ENCODE peak calls at places on chromosomes 16 and 17, in ten cellular contexts. W is cardiac fibroblast; E is pancreas; H is fibroblast of lung; R is progenitor cell of endocrine pancreas; V is GM12864; K is AG04450; P is GM20000; B is CD4-positive, alpha-beta T cell; U is lower leg skin. G is an unnamed sample.

GRCh38 chr16:57513371-57514102 is 22.8 kb downstream of the CCDC102A start:
- DNase-seq in W (no peak), E (no peak), H (no peak), R (no peak), V (no peak), K (no peak), P (no peak), B (no peak), U (no peak), G (peak)

GRCh38 chr16:4474192-4474961 is at the start of gene NMRAL1:
- DNase-seq in W (peak), E (peak), H (peak), R (peak), V (peak), K (no peak), P (peak), B (peak), U (peak), G (peak)

GRCh38 chr16:2860826-2861567 is 3.0 kb upstream of the PRSS22 start:
- DNase-seq in W (peak), E (no peak), H (no peak), R (no peak), V (no peak), K (no peak), P (no peak), B (no peak), U (no peak), G (no peak)

GRCh38 chr17:29049541-29050150 is 6.7 kb downstream of the PIPOX start:
- DNase-seq in W (no peak), E (no peak), H (no peak), R (no peak), V (no peak), K (no peak), P (no peak), B (no peak), U (no peak), G (no peak)

GRCh38 chr17:57035971-57036481 is 49.0 kb upstream of the AKAP1 start:
- DNase-seq in W (no peak), E (no peak), H (no peak), R (no peak), V (no peak), K (no peak), P (no peak), B (no peak), U (peak), G (no peak)

GRCh38 chr16:9012848-9013507 is 49.3 kb upstream of the USP7 start:
- DNase-seq in W (no peak), E (peak), H (peak), R (peak), V (no peak), K (no peak), P (no peak), B (no peak), U (no peak), G (no peak)

GRCh38 chr16:67236551-67237395 is 9.8 kb downstream of the TMEM208 start:
- DNase-seq in W (peak), E (peak), H (peak), R (no peak), V (no peak), K (no peak), P (peak), B (peak), U (no peak), G (no peak)

GRCh38 chr17:4490637-4491061 is 8.0 kb upstream of the SPNS2 start:
- DNase-seq in W (no peak), E (no peak), H (no peak), R (no peak), V (no peak), K (no peak), P (no peak), B (no peak), U (no peak), G (no peak)

GRCh38 chr16:5615868-5616642 is 518.5 kb upstream of the EEF2KMT start:
- DNase-seq in W (peak), E (peak), H (peak), R (peak), V (no peak), K (no peak), P (peak), B (no peak), U (no peak), G (peak)

GRCh38 chr16:57475711-57476339 is 10.5 kb downstream of the DOK4 start:
- DNase-seq in W (peak), E (peak), H (peak), R (peak), V (peak), K (no peak), P (peak), B (peak), U (no peak), G (no peak)

GRCh38 chr17:75571197-75571884 is 16.3 kb upstream of the MYO15B start:
- DNase-seq in W (peak), E (no peak), H (peak), R (no peak), V (peak), K (no peak), P (peak), B (no peak), U (no peak), G (no peak)

GRCh38 chr16:68396481-68396880 is 51.8 kb downstream of the SMPD3 start:
- DNase-seq in W (peak), E (no peak), H (peak), R (peak), V (no peak), K (peak), P (no peak), B (peak), U (no peak), G (no peak)
- TF ChIP-seq CTCF in W (peak), E (peak), H (peak), R (peak), V (peak), K (peak), P (peak), B (peak), U (no peak), G (peak)

DNA sequence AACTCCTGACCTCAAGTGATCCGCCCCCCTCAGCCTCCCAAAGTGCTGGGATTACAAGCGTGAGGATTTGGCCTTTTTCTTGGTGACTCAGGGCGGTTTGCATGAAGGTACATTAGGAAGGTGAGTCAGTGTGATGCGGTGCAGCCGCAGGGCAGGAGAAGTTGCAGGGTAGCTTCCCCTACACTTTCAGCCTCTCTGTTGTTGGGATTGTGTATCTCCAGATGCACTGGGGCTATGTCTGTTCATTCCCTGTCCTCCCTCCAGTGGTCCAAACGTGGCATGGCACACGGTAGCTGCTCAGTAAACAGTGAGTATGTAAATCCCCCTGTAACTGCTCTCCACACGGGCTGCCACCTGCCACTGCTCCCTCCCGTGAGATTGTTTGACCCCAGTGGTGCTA is 109.1 kb upstream of the CDC42EP4 start:
- DNase-seq in W (peak), E (no peak), H (peak), R (no peak), V (no peak), K (no peak), P (no peak), B (no peak), U (no peak), G (no peak)
- TF ChIP-seq CTCF in W (peak), E (no peak), H (no peak), R (peak), V (peak), K (peak), P (no peak), B (no peak), U (no peak), G (no peak)

DNA sequence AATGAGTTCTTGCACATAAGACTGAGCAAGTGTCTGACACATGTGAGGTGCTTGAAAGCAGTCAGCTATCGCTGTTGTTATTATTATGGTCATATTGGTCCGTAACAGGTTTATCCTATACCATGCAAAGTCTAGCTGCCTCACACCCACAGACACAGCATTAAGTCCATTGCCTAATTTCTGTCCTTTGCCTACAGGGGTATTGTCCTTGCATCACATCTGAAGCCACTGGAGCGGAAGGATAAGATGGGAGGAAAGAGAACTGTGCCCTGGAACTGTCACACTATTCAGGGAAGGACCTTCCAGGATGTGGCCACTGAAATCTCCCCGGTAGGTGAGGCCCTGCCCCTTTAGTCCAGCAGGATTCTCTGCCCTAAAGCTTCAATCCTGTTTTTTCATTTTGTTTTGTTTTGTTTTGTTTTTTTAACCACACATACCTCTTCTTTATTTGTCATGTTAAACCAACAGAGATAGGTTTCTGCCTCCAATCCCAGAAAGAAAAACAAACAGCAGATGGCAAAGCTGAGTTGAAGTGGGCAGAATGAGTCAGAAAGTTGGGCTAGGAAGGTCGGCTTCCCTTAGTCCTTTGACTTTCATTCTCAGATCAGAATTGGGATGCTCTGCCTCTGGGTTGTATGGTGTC is 2.2 kb upstream of the EFTUD2 start:
- DNase-seq in W (peak), E (no peak), H (peak), R (no peak), V (no peak), K (peak), P (no peak), B (no peak), U (no peak), G (no peak)
- TF ChIP-seq CTCF in W (no peak), E (no peak), H (peak), R (no peak), V (no peak), K (peak), P (no peak), B (no peak), U (no peak), G (no peak)

DNA sequence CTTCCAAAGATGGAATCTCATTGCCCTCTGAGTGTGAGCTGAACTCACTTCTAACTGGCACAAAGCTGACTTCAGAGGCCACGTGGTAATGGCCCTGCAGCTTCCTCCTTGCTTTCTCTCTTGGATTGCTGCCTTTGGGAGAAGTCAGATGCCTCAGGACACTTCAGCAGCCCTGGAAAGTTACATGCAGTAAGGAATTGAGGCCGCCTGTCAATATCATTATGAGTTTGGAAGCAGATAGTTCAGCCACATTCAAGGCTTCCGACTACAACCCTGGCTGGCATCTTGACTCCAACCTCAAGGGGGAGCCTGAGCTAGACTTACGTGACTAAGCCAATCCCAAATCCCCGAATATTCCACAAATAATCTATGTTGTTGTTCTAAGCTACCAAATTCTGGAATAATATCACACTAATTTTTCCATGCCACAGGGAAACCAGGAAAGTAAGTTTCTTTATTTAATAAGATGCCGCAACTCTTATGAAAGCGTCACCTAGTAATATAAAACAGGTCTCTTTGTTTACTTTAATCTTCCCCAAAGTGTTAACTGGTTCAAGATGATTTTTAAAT is 13.6 kb downstream of the CEP20 start:
- DNase-seq in W (peak), E (no peak), H (peak), R (no peak), V (no peak), K (peak), P (no peak), B (no peak), U (peak), G (no peak)
- TF ChIP-seq CTCF in W (peak), E (peak), H (peak), R (peak), V (peak), K (peak), P (peak), B (peak), U (no peak), G (peak)

GRCh38 chr16:46688101-46688656 is 799 bp downstream of the VPS35 start:
- DNase-seq in W (peak), E (no peak), H (peak), R (no peak), V (peak), K (no peak), P (no peak), B (no peak), U (peak), G (no peak)
- TF ChIP-seq CTCF in W (peak), E (no peak), H (no peak), R (peak), V (peak), K (no peak), P (no peak), B (peak), U (no peak), G (no peak)

GRCh38 chr16:351804-352520 is 561 bp downstream of the AXIN1 start:
- DNase-seq in W (no peak), E (peak), H (no peak), R (no peak), V (no peak), K (no peak), P (no peak), B (no peak), U (no peak), G (no peak)

GRCh38 chr16:354286-354881 is 1.9 kb upstream of the AXIN1 start:
- DNase-seq in W (no peak), E (peak), H (no peak), R (no peak), V (no peak), K (no peak), P (no peak), B (no peak), U (no peak), G (no peak)

GRCh38 chr16:353404-354285 is 1.1 kb upstream of the AXIN1 start:
- DNase-seq in W (no peak), E (peak), H (no peak), R (no peak), V (no peak), K (no peak), P (no peak), B (no peak), U (no peak), G (no peak)

GRCh38 chr16:354971-355441 is 2.5 kb upstream of the AXIN1 start:
- DNase-seq in W (no peak), E (peak), H (no peak), R (no peak), V (no peak), K (no peak), P (no peak), B (no peak), U (no peak), G (no peak)

DNA sequence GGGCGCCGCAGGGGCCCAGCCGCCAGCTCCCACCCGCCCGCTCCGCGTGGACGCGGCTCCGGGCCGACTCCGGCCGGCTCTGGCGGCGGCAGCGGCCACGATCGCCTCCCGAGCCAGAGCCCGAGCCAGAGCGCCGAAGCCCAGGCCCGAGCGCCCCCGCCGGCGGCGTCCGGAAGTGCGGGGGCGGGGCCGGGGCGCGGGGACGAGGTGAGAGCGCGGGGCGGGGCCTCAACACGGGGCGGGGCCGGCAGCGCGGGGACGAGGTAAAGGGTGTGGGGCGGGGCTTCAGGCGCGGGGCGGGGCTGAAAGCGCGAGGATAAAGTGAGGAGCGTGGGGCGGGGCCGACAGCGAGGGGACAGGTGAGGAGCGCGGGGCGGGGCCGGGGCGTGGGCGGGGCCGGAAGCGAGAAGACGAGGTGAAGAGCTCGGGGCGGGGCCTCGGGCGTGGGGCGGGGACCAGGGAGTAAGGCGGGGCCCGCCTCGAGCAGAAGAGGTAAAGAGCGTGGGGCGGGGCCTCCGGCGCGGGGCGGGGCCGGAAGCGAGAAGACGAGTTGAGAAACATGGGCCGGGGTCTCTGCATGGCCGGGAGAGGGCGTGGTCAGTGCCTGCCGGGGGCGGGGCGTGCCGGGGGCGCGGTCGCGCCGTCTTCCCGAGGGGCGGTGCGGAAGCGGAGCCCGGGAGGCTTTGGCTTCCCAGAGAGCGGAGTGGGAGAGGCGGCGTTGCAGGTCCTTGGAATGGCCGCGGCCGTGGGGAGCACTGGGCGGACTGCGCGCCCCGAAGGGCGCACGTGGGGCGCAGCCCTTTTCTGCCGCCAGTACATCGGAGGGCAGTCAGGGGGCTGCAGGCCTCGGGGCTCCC is at the start of gene AXIN1:
- DNase-seq in W (peak), E (peak), H (peak), R (peak), V (peak), K (peak), P (peak), B (peak), U (peak), G (peak)
- TF ChIP-seq CTCF in W (peak), E (peak), H (peak), R (peak), V (peak), K (peak), P (peak), B (no peak), U (no peak), G (peak)